ENCODE peak calls at places on chromosomes 3 and 15, in seven cellular contexts. P, F, G, X, B, Z and S are unnamed samples.

GRCh38 chr15:60583194-60583593 is 104.3 kb upstream of the ICE2 start:
- DNase-seq in P (no peak), F (no peak), G (no peak), X (no peak), B (no peak), Z (no peak), S (no peak)

GRCh38 chr15:101258238-101259144 is 6.6 kb upstream of the CHSY1 start:
- DNase-seq in P (peak; percentile 66), F (peak; percentile 37), G (peak; percentile 26), X (peak; percentile 73), B (peak; percentile 61), Z (peak; percentile 73), S (peak; percentile 24)

GRCh38 chr3:10359761-10360161 is 38.8 kb upstream of the SEC13 start:
- DNase-seq in P (no peak), F (no peak), G (no peak), X (no peak), B (no peak), Z (no peak), S (no peak)

GRCh38 chr3:22922317-22922716 is 280.8 kb upstream of the UBE2E2 start:
- DNase-seq in P (no peak), F (no peak), G (no peak), X (peak; percentile 5), B (peak; percentile 18), Z (peak; percentile 50), S (no peak)

GRCh38 chr3:71416868-71417267 is 166.7 kb downstream of the FOXP1 start:
- DNase-seq in P (no peak), F (no peak), G (peak; percentile 42), X (peak; percentile 43), B (no peak), Z (no peak), S (no peak)

GRCh38 chr3:104632521-104632920 is 734.2 kb upstream of the ALCAM start:
- DNase-seq in P (no peak), F (no peak), G (no peak), X (no peak), B (no peak), Z (no peak), S (no peak)

GRCh38 chr3:73784647-73785420 is 160.1 kb upstream of the PDZRN3 start:
- DNase-seq in P (no peak), F (no peak), G (no peak), X (no peak), B (no peak), Z (no peak), S (no peak)

GRCh38 chr15:36817776-36818175 is 238.3 kb downstream of the CDIN1 start:
- DNase-seq in P (no peak), F (no peak), G (no peak), X (no peak), B (no peak), Z (no peak), S (no peak)

GRCh38 chr3:111695584-111696213 is 100.6 kb upstream of the ZBED2 start:
- DNase-seq in P (no peak), F (no peak), G (no peak), X (no peak), B (peak; percentile 61), Z (no peak), S (no peak)